ENCODE peak calls at places on chromosome X, in five cellular contexts. R, W, C, N and H are unnamed samples.

GRCh38 chrX:113390531-113390930 is 549.9 kb upstream of the AMOT start:
- DNase-seq in R (no peak), W (no peak), C (no peak), N (no peak), H (no peak)

GRCh38 chrX:126820700-126821420 is 1.3 kb downstream of the PRR32 start:
- DNase-seq in R (no peak), W (no peak), C (no peak), N (peak; percentile 2), H (no peak)

GRCh38 chrX:2901367-2902036 is 27.6 kb downstream of the ARSD start:
- DNase-seq in R (peak; percentile 64), W (peak; percentile 30), C (no peak), N (no peak), H (no peak)

GRCh38 chrX:19127649-19128168 is 5.4 kb upstream of the ADGRG2 start:
- DNase-seq in R (no peak), W (peak; percentile 70), C (peak; percentile 2), N (no peak), H (peak; percentile 55)

GRCh38 chrX:3346436-3347329 is at the start of gene MXRA5:
- DNase-seq in R (peak; percentile 11), W (peak; percentile 6), C (no peak), N (peak; percentile 69), H (peak; percentile 6)

GRCh38 chrX:71292669-71293379 is 8.7 kb upstream of the ITGB1BP2 start:
- DNase-seq in R (peak; percentile 72), W (peak; percentile 33), C (peak; percentile 40), N (no peak), H (no peak)

GRCh38 chrX:121160987-121161386 is 113.6 kb downstream of the GLUD2 start:
- DNase-seq in R (no peak), W (no peak), C (no peak), N (no peak), H (no peak)

GRCh38 chrX:123830309-123830708 is 29.5 kb upstream of the XIAP start:
- DNase-seq in R (no peak), W (no peak), C (no peak), N (no peak), H (peak; percentile 57)

GRCh38 chrX:102339312-102340298 is 92.6 kb downstream of the NXF2 start:
- DNase-seq in R (no peak), W (no peak), C (no peak), N (peak; percentile 2), H (no peak)

GRCh38 chrX:12076046-12076445 is 62.2 kb upstream of the FRMPD4 start:
- DNase-seq in R (peak; percentile 18), W (peak; percentile 10), C (no peak), N (no peak), H (no peak)

GRCh38 chrX:131762802-131763234 is 218.9 kb downstream of the OR13H1 start:
- DNase-seq in R (peak; percentile 77), W (no peak), C (peak; percentile 64), N (no peak), H (no peak)

GRCh38 chrX:46831620-46832327 is 5.1 kb upstream of the RP2 start:
- DNase-seq in R (peak; percentile 72), W (peak; percentile 79), C (peak; percentile 26), N (no peak), H (peak; percentile 43)

GRCh38 chrX:9681422-9681821 is 84.2 kb downstream of the GPR143 start:
- DNase-seq in R (peak; percentile 65), W (peak; percentile 68), C (peak; percentile 18), N (no peak), H (no peak)

GRCh38 chrX:21047034-21047455 is 327.2 kb upstream of the CNKSR2 start:
- DNase-seq in R (no peak), W (no peak), C (no peak), N (peak; percentile 17), H (no peak)

GRCh38 chrX:15855562-15856256 is 1.1 kb upstream of the AP1S2 start:
- DNase-seq in R (no peak), W (no peak), C (no peak), N (no peak), H (no peak)

GRCh38 chrX:9466115-9466495 is 1.2 kb downstream of the TBL1X start:
- DNase-seq in R (peak; percentile 21), W (peak; percentile 28), C (no peak), N (peak; percentile 72), H (no peak)

GRCh38 chrX:36640232-36640631 is 367.9 kb upstream of the FAM47C start:
- DNase-seq in R (no peak), W (no peak), C (no peak), N (no peak), H (no peak)

GRCh38 chrX:81195712-81196111 is 6.0 kb downstream of the HMGN5 start:
- DNase-seq in R (peak; percentile 52), W (peak; percentile 63), C (peak; percentile 40), N (peak; percentile 19), H (peak; percentile 3)

GRCh38 chrX:8864151-8864550 is 63.0 kb upstream of the FAM9A start:
- DNase-seq in R (no peak), W (no peak), C (no peak), N (peak; percentile 41), H (no peak)

GRCh38 chrX:109934935-109935334 is 68.0 kb upstream of the TMEM164 start:
- DNase-seq in R (peak; percentile 11), W (peak; percentile 50), C (peak; percentile 34), N (no peak), H (no peak)

GRCh38 chrX:106356580-106356979 is 188.5 kb downstream of the PWWP3B start:
- DNase-seq in R (no peak), W (no peak), C (no peak), N (no peak), H (no peak)

GRCh38 chrX:41946973-41947612 is 23.7 kb upstream of the CASK start:
- DNase-seq in R (no peak), W (no peak), C (no peak), N (no peak), H (no peak)

GRCh38 chrX:66863721-66864120 is 224.8 kb upstream of the EDA2R start:
- DNase-seq in R (no peak), W (no peak), C (no peak), N (no peak), H (no peak)

GRCh38 chrX:102950908-102951866 is 14.1 kb downstream of the RAB40AL start:
- DNase-seq in R (peak; percentile 27), W (peak; percentile 51), C (peak; percentile 35), N (peak; percentile 45), H (peak; percentile 27)

GRCh38 chrX:24774650-24775049 is 80.9 kb downstream of the POLA1 start:
- DNase-seq in R (no peak), W (no peak), C (no peak), N (no peak), H (no peak)

GRCh38 chrX:22634751-22635150 is 362.0 kb downstream of the CBLL2 start:
- DNase-seq in R (peak; percentile 24), W (no peak), C (no peak), N (no peak), H (no peak)

GRCh38 chrX:47202877-47203276 is 9.2 kb downstream of the UBA1 start:
- DNase-seq in R (no peak), W (no peak), C (no peak), N (no peak), H (no peak)

GRCh38 chrX:129653181-129653984 is 1.4 kb downstream of the APLN start:
- DNase-seq in R (no peak), W (no peak), C (no peak), N (peak; percentile 73), H (no peak)

GRCh38 chrX:44708470-44708869 is 135.4 kb upstream of the DUSP21 start:
- DNase-seq in R (no peak), W (no peak), C (no peak), N (no peak), H (no peak)

GRCh38 chrX:63275127-63275526 is 76.0 kb downstream of the SPIN4 start:
- DNase-seq in R (peak; percentile 10), W (no peak), C (peak; percentile 27), N (peak; percentile 19), H (peak; percentile 1)

GRCh38 chrX:98203800-98204199 is 1320.1 kb downstream of the RPA4 start:
- DNase-seq in R (no peak), W (peak; percentile 0), C (no peak), N (no peak), H (no peak)

GRCh38 chrX:32293962-32294708 is 917.2 kb downstream of the DMD start:
- DNase-seq in R (no peak), W (no peak), C (peak; percentile 9), N (no peak), H (no peak)
- H3K27me3 ChIP-seq in R (no peaks in the 10 kb centered on the region), W (no peaks in the 10 kb centered on the region), C (no peaks in the 10 kb centered on the region), N (no peaks in the 10 kb centered on the region), H (no peaks in the 10 kb centered on the region)

DNA sequence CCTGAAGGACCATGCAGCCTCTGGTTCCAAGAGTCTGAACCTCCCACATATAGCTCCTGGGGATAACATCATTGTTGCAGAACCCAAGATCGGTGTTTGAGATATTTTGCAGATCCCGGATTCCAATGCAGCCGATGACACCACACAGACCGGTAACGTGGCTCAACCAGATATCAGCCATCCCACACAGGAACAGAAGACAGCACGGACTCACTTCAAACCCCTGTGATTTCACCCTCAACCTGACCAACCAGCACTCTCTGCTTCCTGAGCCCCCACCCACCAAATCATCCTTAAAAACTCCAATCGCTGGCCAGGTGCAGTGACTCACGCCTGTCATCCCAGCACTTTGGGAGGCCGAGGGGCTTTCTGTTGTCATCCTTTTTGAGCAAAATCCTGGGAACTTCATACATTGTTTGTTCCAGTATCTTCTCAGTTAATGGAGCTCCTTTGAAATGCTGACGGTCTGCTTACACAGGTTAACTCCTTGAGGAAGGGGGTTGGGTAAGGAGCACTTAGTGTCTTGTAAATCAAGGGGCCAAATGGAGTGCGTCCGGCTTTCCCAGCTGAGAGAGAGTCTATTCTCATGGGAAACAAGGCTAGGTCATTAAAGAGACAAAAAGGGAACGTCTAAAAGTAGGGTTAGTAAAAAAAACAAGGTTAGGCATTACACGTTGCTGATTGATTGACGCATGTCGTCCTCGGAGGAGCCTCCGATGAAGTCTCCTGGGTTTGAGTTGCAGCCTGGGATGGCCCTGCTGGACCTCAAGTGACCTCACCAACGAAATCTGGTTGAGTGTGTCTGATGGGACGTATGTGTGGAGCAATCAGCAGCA is 230.4 kb downstream of the CRLF2 start:
- DNase-seq in R (no peak), W (no peak), C (no peak), N (no peak), H (no peak)
- H3K4me3 ChIP-seq in R (no peak overlapping the region), W (no peak overlapping the region), C (no peak overlapping the region), N (peak overlapping the region; percentile 9), H (no peak overlapping the region)

GRCh38 chrX:154356596-154356995 is 17.8 kb downstream of the FLNA start:
- DNase-seq in R (no peak), W (no peak), C (no peak), N (no peak), H (no peak)
- H3K36me3 ChIP-seq in R (peaks cover 96% of the 10 kb centered on the region), W (peaks cover 74% of the 10 kb centered on the region), C (peaks cover 95% of the 10 kb centered on the region), N (peaks cover 45% of the 10 kb centered on the region), H (peaks cover 68% of the 10 kb centered on the region)

GRCh38 chrX:13574600-13574999 is 5.2 kb downstream of the EGFL6 start:
- DNase-seq in R (no peak), W (no peak), C (no peak), N (no peak), H (no peak)

GRCh38 chrX:13569479-13570244 is at the start of gene EGFL6:
- DNase-seq in R (no peak), W (no peak), C (no peak), N (peak; percentile 78), H (no peak)

GRCh38 chrX:13570245-13570573 is 808 bp downstream of the EGFL6 start:
- DNase-seq in R (no peak), W (no peak), C (no peak), N (no peak), H (no peak)

DNA sequence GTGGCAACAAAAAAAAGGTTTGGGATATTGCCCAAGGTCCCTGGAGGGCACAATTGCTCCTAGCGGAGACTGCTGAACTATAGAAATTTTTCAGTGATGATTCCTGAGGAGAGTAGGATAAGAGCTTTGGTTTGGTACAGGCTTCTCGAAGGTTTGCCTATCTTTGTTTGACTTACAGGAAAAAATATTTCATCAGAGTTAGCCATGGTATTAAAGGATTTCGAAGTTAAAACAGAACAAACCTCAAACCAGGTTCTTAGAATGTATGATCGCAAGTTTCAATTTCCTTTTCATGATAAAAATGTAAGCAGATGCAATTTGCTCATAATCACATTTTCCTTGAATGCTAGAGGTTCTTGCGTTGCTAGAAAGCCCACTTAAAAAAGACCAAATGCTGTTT is 1.7 kb downstream of the EGFL6 start:
- DNase-seq in R (no peak), W (no peak), C (no peak), N (no peak), H (no peak)
- H3K27me3 ChIP-seq in R (peaks cover 40% of the 10 kb centered on the region), W (peaks cover 24% of the 10 kb centered on the region), C (peaks cover 30% of the 10 kb centered on the region), N (peaks cover 41% of the 10 kb centered on the region), H (peaks cover 6% of the 10 kb centered on the region)